ENCODE peak calls at places on chromosome 10, in five cellular contexts. One of them, this sample, is unnamed.
A peak's percentile ranks its signal among the peaks of the same experiment; 100 is the strongest.

GRCh38 chr10:11683529-11684320 is 58.5 kb upstream of the ECHDC3 start:
- DNase-seq in cardiac muscle cell: no peak
- DNase-seq in fibroblast of lung: no peak
- DNase-seq in GM12878: no peak
- DNase-seq in endodermal cell: no peak
- DNase-seq in this sample: peak; percentile 63

GRCh38 chr10:70274643-70275042 is 9.2 kb downstream of the NPFFR1 start:
- DNase-seq in cardiac muscle cell: no peak
- DNase-seq in fibroblast of lung: peak; percentile 93
- DNase-seq in GM12878: no peak
- DNase-seq in endodermal cell: no peak
- DNase-seq in this sample: no peak

GRCh38 chr10:124565565-124566221 is 104.1 kb downstream of the LHPP start:
- DNase-seq in cardiac muscle cell: peak; percentile 64
- DNase-seq in fibroblast of lung: no peak
- DNase-seq in GM12878: no peak
- DNase-seq in endodermal cell: peak; percentile 93
- DNase-seq in this sample: no peak

GRCh38 chr10:73910764-73911552 is at the start of gene PLAU:
- DNase-seq in cardiac muscle cell: peak; percentile 69
- DNase-seq in fibroblast of lung: peak; percentile 39
- DNase-seq in GM12878: no peak
- DNase-seq in endodermal cell: peak; percentile 91
- DNase-seq in this sample: peak; percentile 66

GRCh38 chr10:79358811-79359210 is 11.5 kb downstream of the PPIF start:
- DNase-seq in cardiac muscle cell: no peak
- DNase-seq in fibroblast of lung: no peak
- DNase-seq in GM12878: no peak
- DNase-seq in endodermal cell: no peak
- DNase-seq in this sample: no peak

GRCh38 chr10:71658349-71658745 is 61.2 kb downstream of the C10orf105 start:
- DNase-seq in cardiac muscle cell: no peak
- DNase-seq in fibroblast of lung: no peak
- DNase-seq in GM12878: no peak
- DNase-seq in endodermal cell: no peak
- DNase-seq in this sample: no peak

GRCh38 chr10:84290235-84290634 is 38.2 kb upstream of the CCSER2 start:
- DNase-seq in cardiac muscle cell: no peak
- DNase-seq in fibroblast of lung: no peak
- DNase-seq in GM12878: no peak
- DNase-seq in endodermal cell: no peak
- DNase-seq in this sample: no peak

GRCh38 chr10:95864906-95865813 is 42.6 kb upstream of the CC2D2B start:
- DNase-seq in cardiac muscle cell: peak; percentile 61
- DNase-seq in fibroblast of lung: peak; percentile 75
- DNase-seq in GM12878: peak; percentile 42
- DNase-seq in endodermal cell: peak; percentile 79
- DNase-seq in this sample: no peak

GRCh38 chr10:86732771-86733170 is 23.6 kb upstream of the BMPR1A start:
- DNase-seq in cardiac muscle cell: no peak
- DNase-seq in fibroblast of lung: no peak
- DNase-seq in GM12878: no peak
- DNase-seq in endodermal cell: no peak
- DNase-seq in this sample: no peak

GRCh38 chr10:470339-471003 is 219.0 kb downstream of the DIP2C start:
- DNase-seq in cardiac muscle cell: no peak
- DNase-seq in fibroblast of lung: no peak
- DNase-seq in GM12878: no peak
- DNase-seq in endodermal cell: peak; percentile 31
- DNase-seq in this sample: no peak

GRCh38 chr10:26696786-26697162 is 727 bp upstream of the PDSS1 start:
- DNase-seq in cardiac muscle cell: no peak
- DNase-seq in fibroblast of lung: no peak
- DNase-seq in GM12878: peak; percentile 16
- DNase-seq in endodermal cell: no peak
- DNase-seq in this sample: no peak

GRCh38 chr10:42523098-42523497 is 115.3 kb downstream of the ZNF33B start:
- DNase-seq in cardiac muscle cell: no peak
- DNase-seq in fibroblast of lung: no peak
- DNase-seq in GM12878: no peak
- DNase-seq in endodermal cell: no peak
- DNase-seq in this sample: no peak

GRCh38 chr10:89954787-89955566 is 253.6 kb downstream of the KIF20B start:
- DNase-seq in cardiac muscle cell: no peak
- DNase-seq in fibroblast of lung: no peak
- DNase-seq in GM12878: peak; percentile 21
- DNase-seq in endodermal cell: no peak
- DNase-seq in this sample: no peak

GRCh38 chr10:119644994-119645393 is 6.2 kb upstream of the BAG3 start:
- DNase-seq in cardiac muscle cell: no peak
- DNase-seq in fibroblast of lung: no peak
- DNase-seq in GM12878: no peak
- DNase-seq in endodermal cell: no peak
- DNase-seq in this sample: no peak

GRCh38 chr10:621981-622740 is 67.3 kb downstream of the DIP2C start:
- DNase-seq in cardiac muscle cell: no peak
- DNase-seq in fibroblast of lung: no peak
- DNase-seq in GM12878: no peak
- DNase-seq in endodermal cell: no peak
- DNase-seq in this sample: no peak

GRCh38 chr10:86400705-86401587 is 34.4 kb upstream of the GRID1 start:
- DNase-seq in cardiac muscle cell: peak; percentile 59
- DNase-seq in fibroblast of lung: peak; percentile 39
- DNase-seq in GM12878: no peak
- DNase-seq in endodermal cell: peak; percentile 81
- DNase-seq in this sample: peak; percentile 75

GRCh38 chr10:111379521-111379920 is 302.7 kb downstream of the ADRA2A start:
- DNase-seq in cardiac muscle cell: no peak
- DNase-seq in fibroblast of lung: no peak
- DNase-seq in GM12878: no peak
- DNase-seq in endodermal cell: no peak
- DNase-seq in this sample: no peak

GRCh38 chr10:79176949-79177602 is 108.3 kb downstream of the ZMIZ1 start:
- DNase-seq in cardiac muscle cell: no peak
- DNase-seq in fibroblast of lung: peak; percentile 59
- DNase-seq in GM12878: no peak
- DNase-seq in endodermal cell: no peak
- DNase-seq in this sample: no peak

GRCh38 chr10:52858722-52859121 is 86.1 kb upstream of the MBL2 start:
- DNase-seq in cardiac muscle cell: no peak
- DNase-seq in fibroblast of lung: no peak
- DNase-seq in GM12878: no peak
- DNase-seq in endodermal cell: no peak
- DNase-seq in this sample: no peak

GRCh38 chr10:45420453-45421192 is 46.6 kb downstream of the ALOX5 start:
- DNase-seq in cardiac muscle cell: no peak
- DNase-seq in fibroblast of lung: peak; percentile 62
- DNase-seq in GM12878: peak; percentile 90
- DNase-seq in endodermal cell: no peak
- DNase-seq in this sample: peak; percentile 74

GRCh38 chr10:17547026-17547425 is 70.1 kb downstream of the HACD1 start:
- DNase-seq in cardiac muscle cell: no peak
- DNase-seq in fibroblast of lung: peak; percentile 84
- DNase-seq in GM12878: no peak
- DNase-seq in endodermal cell: no peak
- DNase-seq in this sample: no peak

GRCh38 chr10:6778992-6779701 is 199.1 kb upstream of the PRKCQ start:
- DNase-seq in cardiac muscle cell: no peak
- DNase-seq in fibroblast of lung: peak; percentile 98
- DNase-seq in GM12878: no peak
- DNase-seq in endodermal cell: no peak
- DNase-seq in this sample: no peak

GRCh38 chr10:123891147-123892011 is at the start of gene CPXM2:
- DNase-seq in cardiac muscle cell: no peak
- DNase-seq in fibroblast of lung: no peak
- DNase-seq in GM12878: no peak
- DNase-seq in endodermal cell: peak; percentile 88
- DNase-seq in this sample: no peak

GRCh38 chr10:95273393-95274312 is 17.1 kb downstream of the PDLIM1 start:
- DNase-seq in cardiac muscle cell: no peak
- DNase-seq in fibroblast of lung: peak; percentile 85
- DNase-seq in GM12878: no peak
- DNase-seq in endodermal cell: no peak
- DNase-seq in this sample: no peak

GRCh38 chr10:48522011-48522765 is 82.7 kb downstream of the ARHGAP22 start:
- DNase-seq in cardiac muscle cell: no peak
- DNase-seq in fibroblast of lung: peak; percentile 46
- DNase-seq in GM12878: no peak
- DNase-seq in endodermal cell: peak; percentile 32
- DNase-seq in this sample: no peak

GRCh38 chr10:48525956-48526355 is 78.9 kb downstream of the ARHGAP22 start:
- DNase-seq in cardiac muscle cell: no peak
- DNase-seq in fibroblast of lung: no peak
- DNase-seq in GM12878: no peak
- DNase-seq in endodermal cell: peak; percentile 41
- DNase-seq in this sample: no peak

GRCh38 chr10:48523212-48523819 is 81.6 kb downstream of the ARHGAP22 start:
- DNase-seq in cardiac muscle cell: peak; percentile 62
- DNase-seq in fibroblast of lung: peak; percentile 98
- DNase-seq in GM12878: no peak
- DNase-seq in endodermal cell: peak; percentile 89
- DNase-seq in this sample: no peak

GRCh38 chr10:48525113-48525512 is 79.8 kb downstream of the ARHGAP22 start:
- DNase-seq in cardiac muscle cell: no peak
- DNase-seq in fibroblast of lung: no peak
- DNase-seq in GM12878: no peak
- DNase-seq in endodermal cell: peak; percentile 43
- DNase-seq in this sample: no peak

DNA sequence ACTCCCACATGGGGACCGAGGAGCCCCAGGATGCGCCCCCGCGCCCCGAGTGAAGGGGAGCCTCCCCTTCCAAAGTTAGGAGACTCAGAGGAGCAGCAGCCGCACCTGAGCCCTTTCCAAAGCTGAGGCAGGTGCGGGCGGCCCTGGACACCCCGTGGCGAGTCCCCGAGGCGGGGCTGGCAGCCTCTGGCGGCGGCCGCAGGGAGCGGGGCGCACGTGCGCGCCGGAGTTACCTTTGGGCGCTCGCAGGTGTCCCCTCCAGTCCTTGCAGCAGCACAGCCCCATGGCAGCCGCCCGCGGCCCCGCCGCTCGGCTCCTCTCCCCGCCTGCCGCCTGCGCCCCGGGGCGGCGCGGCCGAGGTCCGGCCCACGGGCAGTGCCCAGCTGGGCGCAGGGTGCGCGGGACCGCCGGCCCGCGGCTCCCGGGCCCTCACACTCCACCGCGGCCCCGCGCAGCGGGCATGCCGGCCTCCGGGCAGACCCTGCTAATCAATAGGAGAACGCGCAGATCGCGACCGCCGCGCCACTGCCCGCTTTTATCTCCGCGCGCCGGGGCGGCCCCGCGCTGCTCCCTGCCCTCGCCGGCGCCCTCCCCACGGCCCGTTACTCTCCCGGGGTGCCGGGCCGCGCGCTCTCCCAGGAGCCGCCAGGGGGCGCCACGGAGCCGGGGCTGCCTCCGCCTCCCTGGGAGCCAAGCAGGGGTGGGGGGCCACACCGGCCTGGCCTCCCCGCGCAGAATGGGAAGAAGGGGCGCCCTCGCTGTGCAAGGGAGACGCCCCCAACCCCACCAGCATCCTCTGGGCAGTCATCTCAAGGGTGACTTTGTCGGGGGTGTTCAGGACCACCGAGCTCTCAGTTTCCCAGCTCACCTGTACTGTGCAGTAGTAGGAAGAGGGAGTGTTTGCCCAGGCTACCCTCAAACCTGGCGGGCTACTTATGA is 80.8 kb downstream of the ARHGAP22 start:
- DNase-seq in cardiac muscle cell: peak; percentile 68
- DNase-seq in fibroblast of lung: no peak
- DNase-seq in GM12878: no peak
- DNase-seq in endodermal cell: peak; percentile 87
- DNase-seq in this sample: no peak
- TF ChIP-seq CTCF in cardiac muscle cell: peak; percentile 67
- TF ChIP-seq CTCF in fibroblast of lung: peak; percentile 31
- TF ChIP-seq CTCF in GM12878: peak; percentile 38
- TF ChIP-seq CTCF in endodermal cell: peak; percentile 94
- TF ChIP-seq CTCF in this sample: peak; percentile 31

DNA sequence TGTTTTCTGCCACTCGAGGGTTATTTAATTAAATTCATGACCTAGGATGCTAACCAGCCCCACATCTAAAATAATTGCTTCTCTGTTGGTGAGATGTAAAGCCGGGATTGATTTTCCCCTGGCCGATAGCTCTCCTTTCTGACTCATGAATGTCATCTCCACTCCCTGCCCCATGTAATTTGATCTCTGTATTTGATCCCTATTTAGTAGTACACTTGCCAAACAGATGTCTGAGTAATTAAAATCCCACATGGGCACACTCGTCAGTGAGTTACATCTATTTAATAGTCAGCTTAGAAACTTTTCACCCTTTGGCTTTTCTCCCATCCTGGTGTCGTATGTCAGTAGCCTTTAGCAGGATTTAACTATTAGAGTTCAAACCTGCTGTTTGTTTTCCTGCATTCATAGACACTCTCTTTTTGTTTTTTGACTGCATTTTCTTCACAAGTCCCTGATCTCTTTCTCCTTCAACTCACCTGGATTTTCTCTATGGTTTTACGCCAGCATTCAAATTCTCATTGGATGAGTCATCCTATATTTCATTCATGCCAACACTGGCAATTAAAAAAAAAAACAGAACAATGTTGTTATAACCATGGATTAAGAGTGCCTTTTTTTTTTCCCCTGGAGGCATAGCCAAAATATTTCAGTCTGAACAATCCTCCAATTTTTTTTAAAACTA is 82.7 kb downstream of the SPAG6 start:
- DNase-seq in cardiac muscle cell: no peak
- DNase-seq in fibroblast of lung: peak; percentile 94
- DNase-seq in GM12878: no peak
- DNase-seq in endodermal cell: no peak
- DNase-seq in this sample: no peak
- H3K4me3 ChIP-seq in cardiac muscle cell: no peak overlapping the region
- H3K4me3 ChIP-seq in fibroblast of lung: no peak overlapping the region
- H3K4me3 ChIP-seq in GM12878: no peak overlapping the region
- H3K4me3 ChIP-seq in endodermal cell: no peak overlapping the region
- H3K4me3 ChIP-seq in this sample: no peak overlapping the region

GRCh38 chr10:88461426-88461825 is 121.7 kb downstream of the RNLS start:
- DNase-seq in cardiac muscle cell: no peak
- DNase-seq in fibroblast of lung: no peak
- DNase-seq in GM12878: no peak
- DNase-seq in endodermal cell: no peak
- DNase-seq in this sample: no peak

GRCh38 chr10:88463811-88464210 is 119.3 kb downstream of the RNLS start:
- DNase-seq in cardiac muscle cell: no peak
- DNase-seq in fibroblast of lung: no peak
- DNase-seq in GM12878: no peak
- DNase-seq in endodermal cell: no peak
- DNase-seq in this sample: no peak

GRCh38 chr10:88466786-88467185 is 116.3 kb downstream of the RNLS start:
- DNase-seq in cardiac muscle cell: no peak
- DNase-seq in fibroblast of lung: no peak
- DNase-seq in GM12878: no peak
- DNase-seq in endodermal cell: no peak
- DNase-seq in this sample: no peak

GRCh38 chr10:88467835-88468485 is 115.2 kb downstream of the RNLS start:
- DNase-seq in cardiac muscle cell: no peak
- DNase-seq in fibroblast of lung: peak; percentile 47
- DNase-seq in GM12878: no peak
- DNase-seq in endodermal cell: no peak
- DNase-seq in this sample: no peak

GRCh38 chr10:88465765-88466164 is 117.4 kb downstream of the RNLS start:
- DNase-seq in cardiac muscle cell: no peak
- DNase-seq in fibroblast of lung: no peak
- DNase-seq in GM12878: no peak
- DNase-seq in endodermal cell: no peak
- DNase-seq in this sample: no peak
- H3K27me3 ChIP-seq in cardiac muscle cell: no peaks in the 10 kb centered on the region
- H3K27me3 ChIP-seq in fibroblast of lung: no peaks in the 10 kb centered on the region
- H3K27me3 ChIP-seq in GM12878: no peaks in the 10 kb centered on the region
- H3K27me3 ChIP-seq in endodermal cell: no peaks in the 10 kb centered on the region
- H3K27me3 ChIP-seq in this sample: no peaks in the 10 kb centered on the region

GRCh38 chr10:34081948-34082347 is 733.1 kb downstream of the PARD3 start:
- DNase-seq in cardiac muscle cell: no peak
- DNase-seq in fibroblast of lung: no peak
- DNase-seq in GM12878: no peak
- DNase-seq in endodermal cell: peak; percentile 62
- DNase-seq in this sample: no peak
- TF ChIP-seq CTCF in cardiac muscle cell: no peak
- TF ChIP-seq CTCF in fibroblast of lung: no peak
- TF ChIP-seq CTCF in GM12878: no peak
- TF ChIP-seq CTCF in endodermal cell: peak; percentile 70
- TF ChIP-seq CTCF in this sample: no peak